ENCODE peak calls at places on chromosomes 4 and X, in five cellular contexts. S, M, Z, R and C are unnamed samples.
A peak's percentile ranks its signal among the peaks of the same experiment; 100 is the strongest.

GRCh38 chr4:16197842-16198241 is 28.4 kb downstream of the TAPT1 start:
- DNase-seq in S (no peak), M (no peak), Z (no peak), R (no peak), C (no peak)

GRCh38 chr4:119512398-119512797 is 116.2 kb downstream of the PDE5A start:
- DNase-seq in S (no peak), M (no peak), Z (no peak), R (no peak), C (no peak)

GRCh38 chr4:38943355-38943754 is 75.7 kb downstream of the FAM114A1 start:
- DNase-seq in S (peak; percentile 73), M (no peak), Z (no peak), R (no peak), C (no peak)

GRCh38 chrX:24426340-24426913 is 38.7 kb upstream of the PDK3 start:
- DNase-seq in S (peak; percentile 15), M (no peak), Z (peak; percentile 50), R (peak; percentile 29), C (no peak)

GRCh38 chr4:60962286-60962685 is 237.8 kb upstream of the ADGRL3 start:
- DNase-seq in S (no peak), M (no peak), Z (peak; percentile 45), R (no peak), C (no peak)

GRCh38 chr4:102219143-102219542 is 126.1 kb downstream of the SLC39A8 start:
- DNase-seq in S (no peak), M (no peak), Z (peak; percentile 49), R (no peak), C (peak; percentile 81)

GRCh38 chr4:10492486-10492885 is 35.3 kb upstream of the ZNF518B start:
- DNase-seq in S (no peak), M (no peak), Z (no peak), R (no peak), C (no peak)

GRCh38 chrX:16305187-16305586 is 137.9 kb downstream of the MAGEB17 start:
- DNase-seq in S (no peak), M (no peak), Z (no peak), R (no peak), C (no peak)

GRCh38 chr4:26206981-26207380 is 113.8 kb upstream of the RBPJ start:
- DNase-seq in S (no peak), M (no peak), Z (no peak), R (no peak), C (no peak)

GRCh38 chr4:172202480-172203076 is 389.4 kb downstream of the GALNTL6 start:
- DNase-seq in S (peak; percentile 52), M (no peak), Z (peak; percentile 67), R (peak; percentile 10), C (peak; percentile 28)

GRCh38 chr4:133903029-133903428 is 298.6 kb downstream of the PABPC4L start:
- DNase-seq in S (no peak), M (no peak), Z (no peak), R (no peak), C (no peak)

GRCh38 chr4:75180790-75181776 is 248.2 kb downstream of the PARM1 start:
- DNase-seq in S (no peak), M (no peak), Z (peak; percentile 21), R (no peak), C (no peak)

GRCh38 chr4:139555705-139556070 is 331 bp downstream of the SETD7 start:
- DNase-seq in S (peak; percentile 73), M (peak; percentile 83), Z (no peak), R (no peak), C (no peak)

GRCh38 chr4:124757121-124757520 is 44.6 kb upstream of the ANKRD50 start:
- DNase-seq in S (no peak), M (no peak), Z (no peak), R (no peak), C (no peak)

GRCh38 chrX:11423362-11423818 is 130.2 kb downstream of the AMELX start:
- DNase-seq in S (no peak), M (no peak), Z (no peak), R (no peak), C (no peak)

GRCh38 chrX:143601809-143602208 is 34.1 kb downstream of the SLITRK4 start:
- DNase-seq in S (no peak), M (no peak), Z (no peak), R (no peak), C (no peak)

GRCh38 chr4:166252487-166253402 is 379.7 kb downstream of the TLL1 start:
- DNase-seq in S (peak; percentile 3), M (no peak), Z (peak; percentile 62), R (peak; percentile 10), C (peak; percentile 8)

GRCh38 chrX:14697453-14697852 is 168.1 kb downstream of the GLRA2 start:
- DNase-seq in S (peak; percentile 59), M (no peak), Z (peak; percentile 64), R (peak; percentile 23), C (no peak)

GRCh38 chrX:98357146-98357545 is 1473.4 kb downstream of the RPA4 start:
- DNase-seq in S (no peak), M (no peak), Z (no peak), R (no peak), C (no peak)

GRCh38 chrX:101025126-101025525 is 26.8 kb downstream of the TRMT2B start:
- DNase-seq in S (no peak), M (no peak), Z (no peak), R (no peak), C (no peak)

GRCh38 chr4:10889819-10890218 is 205.3 kb upstream of the CLNK start:
- DNase-seq in S (no peak), M (no peak), Z (peak; percentile 5), R (no peak), C (no peak)

GRCh38 chrX:129781134-129782014 is 1.6 kb downstream of the SASH3 start:
- DNase-seq in S (no peak), M (no peak), Z (no peak), R (no peak), C (no peak)

GRCh38 chr4:38268108-38268507 is 307.9 kb downstream of the PTTG2 start:
- DNase-seq in S (no peak), M (no peak), Z (no peak), R (no peak), C (no peak)

GRCh38 chr4:163332526-163333405 is at the start of gene NPY1R:
- DNase-seq in S (peak; percentile 78), M (no peak), Z (peak; percentile 89), R (peak; percentile 24), C (peak; percentile 66)

GRCh38 chr4:76809594-76810305 is 88.2 kb downstream of the SOWAHB start:
- DNase-seq in S (no peak), M (no peak), Z (no peak), R (peak; percentile 70), C (no peak)

GRCh38 chr4:7894098-7894676 is 45.5 kb downstream of the AFAP1 start:
- DNase-seq in S (no peak), M (no peak), Z (no peak), R (peak; percentile 19), C (no peak)

GRCh38 chrX:72107320-72107719 is 24.4 kb downstream of the RTL5 start:
- DNase-seq in S (peak; percentile 31), M (no peak), Z (peak; percentile 32), R (no peak), C (no peak)

GRCh38 chrX:137562096-137562495 is 3.8 kb upstream of the ZIC3 start:
- DNase-seq in S (no peak), M (no peak), Z (no peak), R (no peak), C (peak; percentile 72)

GRCh38 chr4:40662962-40663604 is 33.4 kb upstream of the RBM47 start:
- DNase-seq in S (no peak), M (no peak), Z (no peak), R (peak; percentile 68), C (no peak)
- H3K4me3 ChIP-seq in S (no peak overlapping the region), M (no peak overlapping the region), Z (no peak overlapping the region), R (peak overlapping the region; percentile 28), C (no peak overlapping the region)

GRCh38 chr4:2036327-2036726 is 22.8 kb upstream of the NAT8L start:
- DNase-seq in S (no peak), M (no peak), Z (no peak), R (no peak), C (no peak)
- TF ChIP-seq POLR2AphosphoS5 in S (no peak), M (no peak), Z (no peak), R (no peak), C (no peak)

GRCh38 chrX:1661922-1662221 is 47.0 kb downstream of the ASMT start:
- DNase-seq in S (no peak), M (no peak), Z (no peak), R (no peak), C (no peak)

GRCh38 chrX:1658083-1658463 is 43.2 kb downstream of the ASMT start:
- DNase-seq in S (no peak), M (no peak), Z (no peak), R (no peak), C (no peak)

GRCh38 chrX:1657367-1658082 is 42.7 kb downstream of the ASMT start:
- DNase-seq in S (no peak), M (no peak), Z (no peak), R (no peak), C (no peak)

GRCh38 chrX:1659664-1660461 is 45.0 kb downstream of the ASMT start:
- DNase-seq in S (no peak), M (peak; percentile 77), Z (no peak), R (no peak), C (no peak)

DNA sequence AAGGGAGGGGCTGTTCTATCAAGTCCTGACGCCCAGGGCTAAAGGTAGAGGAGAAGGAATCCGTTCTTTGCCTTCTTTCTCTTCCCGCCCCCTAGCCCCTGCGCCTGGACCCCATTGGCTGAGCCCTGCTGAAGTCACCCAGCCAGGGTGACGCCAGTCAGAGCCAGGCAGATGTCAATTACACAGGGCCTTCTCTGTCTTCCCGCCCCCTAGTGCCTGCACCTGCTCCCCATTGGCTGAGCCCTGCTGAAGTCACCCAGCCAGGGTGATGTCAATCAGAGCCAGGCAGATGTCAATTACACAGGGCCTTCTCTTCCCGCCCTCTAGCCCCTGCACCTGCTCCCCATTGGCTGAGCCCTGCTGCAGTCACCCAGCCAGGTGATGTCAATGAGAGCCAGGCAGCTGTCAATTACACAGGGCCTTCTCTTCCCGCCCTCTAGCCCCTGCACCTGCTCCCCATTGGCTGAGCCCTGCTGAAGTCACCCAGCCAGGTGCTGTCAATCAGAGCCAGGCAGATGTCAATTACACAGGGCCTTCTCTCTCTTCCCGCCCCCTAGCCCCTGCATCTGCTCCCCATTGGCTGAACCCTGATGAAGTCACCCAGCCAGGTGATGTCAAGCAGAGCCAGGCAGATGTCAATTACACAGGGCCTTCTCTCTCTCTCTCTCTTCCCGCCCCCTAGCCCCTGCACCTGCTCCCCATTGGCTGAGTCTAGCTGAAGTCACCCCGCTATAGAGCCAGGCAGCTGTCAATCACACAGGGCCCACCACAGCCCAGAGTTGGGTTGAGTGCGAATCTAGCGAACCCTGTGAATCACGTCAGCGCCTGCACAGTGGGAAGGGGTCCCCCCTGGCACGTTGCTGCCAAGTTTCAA is 46.4 kb downstream of the ASMT start:
- DNase-seq in S (no peak), M (peak; percentile 49), Z (peak; percentile 96), R (peak; percentile 13), C (no peak)
- H3K4me3 ChIP-seq in S (no peak overlapping the region), M (no peak overlapping the region), Z (no peak overlapping the region), R (no peak overlapping the region), C (no peak overlapping the region)

GRCh38 chrX:152155766-152156310 is 17.5 kb upstream of the MAGEA10 start:
- DNase-seq in S (no peak), M (no peak), Z (no peak), R (no peak), C (no peak)

GRCh38 chrX:152154050-152154449 is 15.7 kb upstream of the MAGEA10 start:
- DNase-seq in S (no peak), M (no peak), Z (no peak), R (no peak), C (no peak)

DNA sequence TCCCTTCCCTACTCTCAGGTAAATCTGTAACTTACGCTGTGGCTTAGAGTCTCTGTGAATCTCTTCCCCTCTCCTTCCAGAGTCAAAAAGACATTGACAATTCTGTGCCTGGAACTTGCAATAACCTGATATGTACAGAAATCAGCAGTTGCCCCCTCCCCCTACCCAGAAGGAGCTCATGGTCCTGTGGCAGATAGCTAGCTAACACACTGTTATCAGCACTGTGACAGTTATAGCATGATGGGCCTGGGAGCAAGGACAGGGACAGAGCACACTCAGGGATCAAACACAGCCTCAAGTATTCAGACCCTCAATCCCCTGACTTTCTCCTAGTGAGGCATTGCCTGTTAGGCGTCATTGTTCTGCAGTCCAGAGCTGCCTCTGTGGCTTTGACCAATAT is 18.7 kb upstream of the MAGEA10 start:
- DNase-seq in S (no peak), M (no peak), Z (no peak), R (no peak), C (no peak)
- TF ChIP-seq POLR2AphosphoS5 in S (no peak), M (no peak), Z (no peak), R (no peak), C (no peak)